ENCODE peak calls at places on chromosomes 16 and 17, in seven cellular contexts. W is naive thymus-derived CD4-positive, alpha-beta T cell; K is testis; N is prostate gland; I is esophagus muscularis mucosa; R is HCT116; O is CD8-positive, alpha-beta memory T cell. X is an unnamed sample.

GRCh38 chr17:35460354-35460851 is 11.8 kb upstream of the SLFN13 start:
- DNase-seq in K (peak; percentile 52), W (peak; percentile 31), N (peak; percentile 39), R (peak; percentile 15), O (peak; percentile 82), I (no peak), X (peak; percentile 17)

GRCh38 chr16:59614466-59615240 is 880.5 kb upstream of the GOT2 start:
- DNase-seq in K (no peak), R (no peak), O (no peak), I (no peak), W (no peak), N (no peak), X (no peak)

GRCh38 chr16:23132921-23133532 is 16.2 kb downstream of the USP31 start:
- DNase-seq in N (no peak), K (no peak), R (no peak), I (no peak), W (no peak), O (no peak), X (no peak)

GRCh38 chr16:68910051-68910450 is 66.7 kb downstream of the TANGO6 start:
- DNase-seq in I (no peak), W (no peak), N (no peak), R (no peak), K (peak; percentile 27), O (no peak), X (no peak)

GRCh38 chr16:85514601-85515318 is 98.4 kb upstream of the GSE1 start:
- DNase-seq in N (peak; percentile 56), O (no peak), I (no peak), K (no peak), R (peak; percentile 81), W (no peak), X (peak; percentile 80)

GRCh38 chr16:50297301-50298074 is 31.1 kb downstream of the ADCY7 start:
- DNase-seq in I (no peak), R (no peak), W (no peak), K (no peak), O (peak; percentile 38), N (no peak), X (peak; percentile 77)

GRCh38 chr16:3736116-3736515 is 18.8 kb upstream of the TRAP1 start:
- DNase-seq in W (no peak), I (no peak), O (no peak), R (no peak), K (no peak), N (no peak), X (no peak)

GRCh38 chr16:5302372-5303114 is 204.9 kb upstream of the EEF2KMT start:
- DNase-seq in K (no peak), O (no peak), W (no peak), I (no peak), R (no peak), N (no peak), X (no peak)

GRCh38 chr17:31738067-31738466 is 121.0 kb downstream of the COPRS start:
- DNase-seq in N (peak; percentile 63), K (no peak), W (no peak), I (no peak), O (no peak), R (no peak), X (no peak)

GRCh38 chr16:50354629-50355456 is 13.9 kb downstream of the BRD7 start:
- DNase-seq in W (no peak), O (no peak), N (no peak), K (no peak), R (no peak), I (no peak), X (no peak)

GRCh38 chr16:84308120-84308519 is 13.4 kb downstream of the WFDC1 start:
- DNase-seq in I (no peak), R (peak; percentile 63), W (no peak), K (peak; percentile 40), O (no peak), N (no peak), X (peak; percentile 91)

GRCh38 chr17:62676952-62677596 is 49.6 kb downstream of the MRC2 start:
- DNase-seq in O (no peak), W (no peak), R (no peak), K (no peak), I (no peak), N (no peak), X (no peak)

GRCh38 chr17:16927641-16928321 is 44.1 kb downstream of the TNFRSF13B start:
- DNase-seq in O (peak; percentile 33), I (no peak), N (no peak), K (no peak), W (no peak), R (no peak), X (no peak)

GRCh38 chr17:55161935-55162555 is 102.7 kb upstream of the HLF start:
- DNase-seq in R (peak; percentile 94), O (no peak), N (no peak), K (no peak), I (no peak), W (no peak), X (no peak)

GRCh38 chr16:85608515-85608885 is 4.6 kb upstream of the GSE1 start:
- DNase-seq in K (no peak), R (no peak), I (no peak), O (no peak), N (no peak), W (no peak), X (no peak)

GRCh38 chr17:49821916-49822315 is 26.0 kb downstream of the TAC4 start:
- DNase-seq in R (no peak), I (no peak), N (peak; percentile 78), W (no peak), O (no peak), K (no peak), X (no peak)

GRCh38 chr16:69867796-69868565 is 83.2 kb upstream of the CLEC18A start:
- DNase-seq in O (no peak), R (no peak), N (no peak), W (no peak), K (no peak), I (no peak), X (no peak)

GRCh38 chr16:82882982-82883863 is 256.5 kb downstream of the CDH13 start:
- DNase-seq in I (peak; percentile 68), N (no peak), R (no peak), W (no peak), O (no peak), K (no peak), X (no peak)

GRCh38 chr17:16924701-16925440 is 47.0 kb downstream of the TNFRSF13B start:
- DNase-seq in K (no peak), O (no peak), R (no peak), I (no peak), N (no peak), W (no peak), X (no peak)

GRCh38 chr17:36936455-36936934 is 780 bp upstream of the LHX1 start:
- DNase-seq in N (no peak), W (no peak), K (no peak), I (no peak), R (no peak), O (no peak), X (peak; percentile 68)

GRCh38 chr17:80267391-80267790 is 6.7 kb downstream of the RNF213 start:
- DNase-seq in K (no peak), O (no peak), N (no peak), W (no peak), I (no peak), R (no peak), X (no peak)
- H3K4me1 ChIP-seq in K (peaks cover 9% of the 10 kb centered on the region), O (peaks cover 73% of the 10 kb centered on the region), N (peaks cover 13% of the 10 kb centered on the region), W (peaks cover 63% of the 10 kb centered on the region), I (peaks cover 32% of the 10 kb centered on the region), R (peaks cover under 1% of the 10 kb centered on the region), X (peaks cover 12% of the 10 kb centered on the region)

DNA sequence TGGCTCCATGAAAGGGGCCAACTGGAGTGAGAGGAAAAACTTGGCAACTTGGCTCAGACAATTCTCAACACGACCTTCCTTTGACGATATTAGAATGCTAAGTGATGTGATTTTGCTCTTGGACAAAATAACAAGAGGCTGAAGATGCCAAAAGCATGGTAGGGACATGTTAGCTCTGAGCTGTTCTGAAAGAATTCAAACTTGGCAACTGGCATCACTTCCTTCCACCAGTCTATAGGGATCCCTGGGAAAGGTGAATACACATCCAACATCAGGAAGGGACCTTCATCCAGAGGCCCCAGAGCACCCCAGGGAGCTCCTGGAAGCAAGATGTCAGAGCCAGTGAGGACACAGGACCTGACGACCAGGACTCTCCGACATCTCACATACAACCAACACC is 4.3 kb downstream of the KRT37 start:
- DNase-seq in N (peak; percentile 46), I (no peak), R (no peak), O (no peak), K (no peak), W (no peak), X (no peak)
- H3K4me1 ChIP-seq in N (peaks cover 3% of the 10 kb centered on the region), I (peaks cover 25% of the 10 kb centered on the region), R (peaks cover 15% of the 10 kb centered on the region), O (peaks cover 6% of the 10 kb centered on the region), K (peaks cover 31% of the 10 kb centered on the region), W (peaks cover 6% of the 10 kb centered on the region), X (peaks cover 8% of the 10 kb centered on the region)

DNA sequence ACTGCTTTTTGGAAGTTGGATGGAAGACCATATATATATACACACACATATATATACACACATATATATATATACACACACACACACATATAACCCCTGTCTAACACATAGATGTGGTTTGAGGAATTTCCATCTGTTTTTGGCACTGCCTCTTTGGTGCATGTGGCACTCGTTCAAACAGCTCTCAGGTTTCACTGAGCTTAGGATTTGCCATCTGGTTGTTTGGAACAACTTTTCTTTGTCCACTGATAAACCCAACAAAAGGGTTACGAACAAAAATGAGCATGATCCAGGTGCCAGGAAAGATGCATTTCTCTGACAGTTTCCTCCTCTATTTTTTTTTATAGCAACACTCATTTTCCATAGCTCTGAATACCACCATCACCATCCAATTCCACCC is 14.6 kb upstream of the KCNJ16 start:
- DNase-seq in O (no peak), K (no peak), R (no peak), I (no peak), W (no peak), N (no peak), X (no peak)
- H3K4me1 ChIP-seq in O (no peaks in the 10 kb centered on the region), K (peaks cover 21% of the 10 kb centered on the region), R (no peaks in the 10 kb centered on the region), I (no peaks in the 10 kb centered on the region), W (no peaks in the 10 kb centered on the region), N (no peaks in the 10 kb centered on the region), X (no peaks in the 10 kb centered on the region)

GRCh38 chr16:81693047-81693446 is 86.0 kb upstream of the PLCG2 start:
- DNase-seq in N (no peak), I (no peak), R (no peak), O (no peak), W (no peak), K (peak; percentile 79), X (no peak)
- H3K4me1 ChIP-seq in N (peaks cover 9% of the 10 kb centered on the region), I (peaks cover 60% of the 10 kb centered on the region), R (no peaks in the 10 kb centered on the region), O (no peaks in the 10 kb centered on the region), W (no peaks in the 10 kb centered on the region), K (peaks cover 29% of the 10 kb centered on the region), X (no peaks in the 10 kb centered on the region)

GRCh38 chr16:90011908-90012501 is 7.3 kb downstream of the DBNDD1 start:
- DNase-seq in N (no peak), O (no peak), K (no peak), I (no peak), R (no peak), W (no peak), X (no peak)

GRCh38 chr16:90010676-90011075 is 8.6 kb downstream of the DBNDD1 start:
- DNase-seq in W (no peak), O (no peak), I (no peak), R (no peak), K (no peak), N (no peak), X (peak; percentile 66)

GRCh38 chr16:90012978-90013745 is 6.1 kb downstream of the DBNDD1 start:
- DNase-seq in O (no peak), I (no peak), R (no peak), W (no peak), N (no peak), K (no peak), X (no peak)

GRCh38 chr16:90009172-90009899 is 9.9 kb downstream of the DBNDD1 start:
- DNase-seq in K (no peak), I (no peak), W (no peak), O (no peak), R (no peak), N (no peak), X (no peak)

GRCh38 chr16:90011196-90011819 is 7.9 kb downstream of the DBNDD1 start:
- DNase-seq in R (no peak), W (no peak), I (no peak), K (no peak), O (no peak), N (no peak), X (no peak)
- H3K4me1 ChIP-seq in R (no peaks in the 10 kb centered on the region), W (peaks cover 14% of the 10 kb centered on the region), I (no peaks in the 10 kb centered on the region), K (no peaks in the 10 kb centered on the region), O (peaks cover 19% of the 10 kb centered on the region), N (no peaks in the 10 kb centered on the region), X (peaks cover 10% of the 10 kb centered on the region)